ENCODE peak calls at places on chromosomes 4 and X, in eight cellular contexts. D, O, R, H, S, A, P and F are unnamed samples.

GRCh38 chr4:165926307-165926706 is 53.3 kb downstream of the TLL1 start:
- DNase-seq in D (no peak), O (no peak), R (no peak), H (no peak), S (no peak), A (no peak), P (no peak), F (no peak)

GRCh38 chr4:48970471-48970921 is 15.6 kb upstream of the CWH43 start:
- DNase-seq in D (no peak), O (no peak), R (no peak), H (no peak), S (no peak), A (no peak), P (peak), F (peak)

GRCh38 chrX:15173411-15173810 is 96.5 kb downstream of the ASB9 start:
- DNase-seq in D (no peak), O (no peak), R (no peak), H (no peak), S (no peak), A (no peak), P (no peak), F (no peak)

GRCh38 chr4:70269674-70270073 is 27.3 kb downstream of the CSN3 start:
- DNase-seq in D (peak), O (no peak), R (no peak), H (peak), S (peak), A (no peak), P (no peak), F (peak)

GRCh38 chr4:53763813-53764597 is 172.7 kb upstream of the LNX1 start:
- DNase-seq in D (no peak), O (no peak), R (no peak), H (no peak), S (no peak), A (no peak), P (peak), F (peak)

GRCh38 chr4:25862411-25863346 is at the start of gene SEL1L3:
- DNase-seq in D (no peak), O (no peak), R (peak), H (peak), S (peak), A (peak), P (no peak), F (no peak)

GRCh38 chr4:164536829-164537228 is 217.1 kb upstream of the SMIM31 start:
- DNase-seq in D (no peak), O (peak), R (no peak), H (no peak), S (no peak), A (peak), P (peak), F (peak)

GRCh38 chr4:64582492-64582891 is 173.2 kb upstream of the TECRL start:
- DNase-seq in D (no peak), O (no peak), R (no peak), H (no peak), S (no peak), A (no peak), P (no peak), F (no peak)

GRCh38 chr4:96162631-96163030 is 322.7 kb downstream of the PDHA2 start:
- DNase-seq in D (no peak), O (no peak), R (no peak), H (no peak), S (no peak), A (no peak), P (no peak), F (peak)

GRCh38 chr4:40466789-40467188 is 131.7 kb downstream of the CHRNA9 start:
- DNase-seq in D (no peak), O (no peak), R (no peak), H (no peak), S (no peak), A (no peak), P (no peak), F (no peak)

GRCh38 chrX:134171661-134172587 is 65.1 kb upstream of the CCDC160 start:
- DNase-seq in D (peak), O (no peak), R (peak), H (no peak), S (no peak), A (peak), P (no peak), F (peak)

GRCh38 chr4:25795566-25796454 is 67.0 kb downstream of the SEL1L3 start:
- DNase-seq in D (no peak), O (no peak), R (no peak), H (no peak), S (no peak), A (no peak), P (peak), F (peak)

GRCh38 chr4:30948653-30949052 is 228.5 kb downstream of the PCDH7 start:
- DNase-seq in D (no peak), O (no peak), R (no peak), H (no peak), S (no peak), A (no peak), P (peak), F (peak)

GRCh38 chr4:163693211-163693610 is 198.7 kb downstream of the TMA16 start:
- DNase-seq in D (no peak), O (no peak), R (no peak), H (no peak), S (no peak), A (no peak), P (peak), F (no peak)

GRCh38 chr4:155973639-155974475 is 20.2 kb upstream of the CTSO start:
- DNase-seq in D (no peak), O (no peak), R (no peak), H (no peak), S (no peak), A (no peak), P (peak), F (peak)

GRCh38 chr4:113636877-113637276 is 124.7 kb downstream of the CAMK2D start:
- DNase-seq in D (no peak), O (no peak), R (no peak), H (no peak), S (peak), A (no peak), P (peak), F (peak)

GRCh38 chr4:188867796-188868195 is 728.6 kb downstream of the TRIML1 start:
- DNase-seq in D (no peak), O (no peak), R (no peak), H (no peak), S (no peak), A (no peak), P (no peak), F (no peak)

GRCh38 chr4:175657571-175657970 is 154.5 kb downstream of the GPM6A start:
- DNase-seq in D (no peak), O (no peak), R (no peak), H (no peak), S (no peak), A (no peak), P (no peak), F (no peak)

GRCh38 chr4:140556372-140557085 is 12.2 kb downstream of the UCP1 start:
- DNase-seq in D (no peak), O (no peak), R (no peak), H (no peak), S (peak), A (no peak), P (no peak), F (no peak)

GRCh38 chrX:133391116-133391515 is 24.2 kb downstream of the GPC4 start:
- DNase-seq in D (peak), O (no peak), R (no peak), H (no peak), S (no peak), A (no peak), P (no peak), F (no peak)

GRCh38 chr4:127586922-127587571 is 45.7 kb upstream of the INTU start:
- DNase-seq in D (peak), O (no peak), R (no peak), H (peak), S (peak), A (no peak), P (peak), F (peak)

GRCh38 chr4:169033660-169034059 is 23.6 kb upstream of the CBR4 start:
- DNase-seq in D (peak), O (no peak), R (no peak), H (no peak), S (no peak), A (no peak), P (no peak), F (no peak)

GRCh38 chrX:15643786-15644559 is 20.6 kb downstream of the CLTRN start:
- DNase-seq in D (no peak), O (no peak), R (no peak), H (no peak), S (no peak), A (no peak), P (no peak), F (no peak)